ENCODE peak calls at places on chromosomes 12 and 14, in four cellular contexts. N, T, Q and W are unnamed samples.

GRCh38 chr14:100432652-100433427 is 109.7 kb downstream of the SLC25A47 start:
- DNase-seq in Q (no peak), N (no peak), T (no peak), W (no peak)

GRCh38 chr12:124310178-124310577 is 15.3 kb downstream of the RFLNA start:
- DNase-seq in Q (no peak), N (no peak), T (no peak), W (no peak)

GRCh38 chr12:109347579-109347978 is at the start of gene MYO1H:
- DNase-seq in Q (no peak), N (no peak), T (no peak), W (no peak)

GRCh38 chr14:93970967-93971634 is 5.3 kb downstream of the ASB2 start:
- DNase-seq in Q (no peak), N (peak), T (no peak), W (no peak)

GRCh38 chr14:23817164-23817767 is 136.3 kb upstream of the DHRS4 start:
- DNase-seq in Q (no peak), N (no peak), T (no peak), W (no peak)

GRCh38 chr14:98194821-98195220 is 1077.2 kb downstream of the BCL11B start:
- DNase-seq in N (no peak), Q (no peak), T (no peak), W (no peak)

GRCh38 chr12:106248849-106249371 is 1.1 kb upstream of the CKAP4 start:
- DNase-seq in N (peak), T (peak), Q (no peak), W (peak)

GRCh38 chr12:54420766-54421144 is 1.7 kb upstream of the ITGA5 start:
- DNase-seq in T (no peak), Q (no peak), N (no peak), W (no peak)

GRCh38 chr12:117439531-117440001 is 78.1 kb upstream of the NOS1 start:
- DNase-seq in T (no peak), Q (no peak), N (no peak), W (no peak)

GRCh38 chr12:52187206-52187605 is 4.6 kb downstream of the KRT80 start:
- DNase-seq in Q (no peak), N (no peak), T (no peak), W (no peak)

GRCh38 chr14:85531141-85531593 is 1.2 kb downstream of the FLRT2 start:
- DNase-seq in Q (peak), N (no peak), T (peak), W (no peak)

GRCh38 chr14:58805057-58805456 is 167.3 kb downstream of the DACT1 start:
- DNase-seq in T (no peak), Q (peak), N (no peak), W (no peak)

GRCh38 chr12:124567035-124567672 is at the start of gene NCOR2:
- DNase-seq in Q (no peak), T (peak), N (peak), W (no peak)

GRCh38 chr14:91038439-91038838 is 22.0 kb downstream of the RPS6KA5 start:
- DNase-seq in Q (no peak), N (no peak), T (no peak), W (no peak)

GRCh38 chr12:132284071-132284492 is 45.3 kb downstream of the GALNT9 start:
- DNase-seq in Q (no peak), N (peak), T (no peak), W (no peak)

GRCh38 chr14:23439107-23439835 is 3.8 kb upstream of the MYH7 start:
- DNase-seq in N (no peak), T (no peak), Q (no peak), W (no peak)

GRCh38 chr12:71282020-71282419 is 124.2 kb upstream of the TSPAN8 start:
- DNase-seq in N (no peak), T (peak), Q (no peak), W (no peak)

GRCh38 chr12:12943589-12944260 is 8.2 kb downstream of the GPRC5D start:
- DNase-seq in N (no peak), T (no peak), Q (no peak), W (peak)

GRCh38 chr14:32710351-32711102 is 228.2 kb upstream of the NPAS3 start:
- DNase-seq in N (no peak), Q (no peak), T (no peak), W (no peak)

GRCh38 chr12:124742702-124743101 is 121.0 kb downstream of the SCARB1 start:
- DNase-seq in T (no peak), Q (no peak), N (no peak), W (no peak)

GRCh38 chr12:13347241-13348043 is 150.9 kb downstream of the EMP1 start:
- DNase-seq in Q (no peak), N (no peak), T (peak), W (peak)

GRCh38 chr12:68964013-68964412 is 31.0 kb upstream of the CPM start:
- DNase-seq in Q (no peak), T (no peak), N (no peak), W (no peak)